ENCODE peak calls at places on chromosomes 5 and 9, in four cellular contexts. One of them, this sample, is unnamed.

GRCh38 chr9:113343732-113344231 is 3.7 kb upstream of the WDR31 start:
- DNase-seq in K562: no peak
- DNase-seq in H1: no peak
- DNase-seq in HepG2: peak; percentile 47
- DNase-seq in this sample: no peak

GRCh38 chr5:112762113-112762810 is 24.6 kb downstream of the APC start:
- DNase-seq in K562: no peak
- DNase-seq in H1: no peak
- DNase-seq in HepG2: no peak
- DNase-seq in this sample: no peak

GRCh38 chr5:125093776-125094175 is 347.3 kb upstream of the ZNF608 start:
- DNase-seq in K562: no peak
- DNase-seq in H1: no peak
- DNase-seq in HepG2: no peak
- DNase-seq in this sample: peak; percentile 12

GRCh38 chr5:149486726-149487635 is 64.3 kb downstream of the CSNK1A1 start:
- DNase-seq in K562: no peak
- DNase-seq in H1: peak; percentile 38
- DNase-seq in HepG2: peak; percentile 61
- DNase-seq in this sample: no peak

GRCh38 chr5:77629553-77630245 is 8.8 kb downstream of the OTP start:
- DNase-seq in K562: no peak
- DNase-seq in H1: peak; percentile 81
- DNase-seq in HepG2: no peak
- DNase-seq in this sample: no peak

GRCh38 chr5:168031614-168032013 is 259.8 kb upstream of the WWC1 start:
- DNase-seq in K562: no peak
- DNase-seq in H1: no peak
- DNase-seq in HepG2: no peak
- DNase-seq in this sample: no peak

GRCh38 chr5:98415663-98416062 is 357.8 kb upstream of the RGMB start:
- DNase-seq in K562: no peak
- DNase-seq in H1: no peak
- DNase-seq in HepG2: no peak
- DNase-seq in this sample: no peak

GRCh38 chr5:178394074-178394473 is 161.5 kb upstream of the PHYKPL start:
- DNase-seq in K562: no peak
- DNase-seq in H1: peak; percentile 44
- DNase-seq in HepG2: no peak
- DNase-seq in this sample: no peak

GRCh38 chr5:32312194-32312681 is 501 bp downstream of the MTMR12 start:
- DNase-seq in K562: peak; percentile 49
- DNase-seq in H1: peak; percentile 66
- DNase-seq in HepG2: no peak
- DNase-seq in this sample: peak; percentile 37

GRCh38 chr9:95771556-95772280 is 103.8 kb upstream of the ERCC6L2 start:
- DNase-seq in K562: no peak
- DNase-seq in H1: no peak
- DNase-seq in HepG2: peak; percentile 82
- DNase-seq in this sample: no peak

GRCh38 chr9:99563364-99563763 is 258.3 kb upstream of the NR4A3 start:
- DNase-seq in K562: no peak
- DNase-seq in H1: no peak
- DNase-seq in HepG2: peak; percentile 2
- DNase-seq in this sample: peak; percentile 30

GRCh38 chr5:149938272-149938671 is 6.3 kb downstream of the PDE6A start:
- DNase-seq in K562: no peak
- DNase-seq in H1: no peak
- DNase-seq in HepG2: no peak
- DNase-seq in this sample: peak; percentile 65

GRCh38 chr5:96254980-96255681 is 177.9 kb downstream of the PCSK1 start:
- DNase-seq in K562: no peak
- DNase-seq in H1: no peak
- DNase-seq in HepG2: no peak
- DNase-seq in this sample: peak; percentile 73

GRCh38 chr9:33263936-33264472 is 504 bp downstream of the BAG1 start:
- DNase-seq in K562: no peak
- DNase-seq in H1: no peak
- DNase-seq in HepG2: peak; percentile 10
- DNase-seq in this sample: peak; percentile 57

GRCh38 chr9:33265211-33265885 is 499 bp downstream of the CHMP5 start:
- DNase-seq in K562: no peak
- DNase-seq in H1: no peak
- DNase-seq in HepG2: no peak
- DNase-seq in this sample: no peak

GRCh38 chr9:33260372-33260771 is 4.1 kb downstream of the BAG1 start:
- DNase-seq in K562: no peak
- DNase-seq in H1: no peak
- DNase-seq in HepG2: no peak
- DNase-seq in this sample: no peak

GRCh38 chr9:33264473-33265177 is at the start of the genes BAG1 and CHMP5:
- DNase-seq in K562: peak; percentile 92
- DNase-seq in H1: peak; percentile 99
- DNase-seq in HepG2: peak; percentile 98
- DNase-seq in this sample: peak; percentile 99

DNA sequence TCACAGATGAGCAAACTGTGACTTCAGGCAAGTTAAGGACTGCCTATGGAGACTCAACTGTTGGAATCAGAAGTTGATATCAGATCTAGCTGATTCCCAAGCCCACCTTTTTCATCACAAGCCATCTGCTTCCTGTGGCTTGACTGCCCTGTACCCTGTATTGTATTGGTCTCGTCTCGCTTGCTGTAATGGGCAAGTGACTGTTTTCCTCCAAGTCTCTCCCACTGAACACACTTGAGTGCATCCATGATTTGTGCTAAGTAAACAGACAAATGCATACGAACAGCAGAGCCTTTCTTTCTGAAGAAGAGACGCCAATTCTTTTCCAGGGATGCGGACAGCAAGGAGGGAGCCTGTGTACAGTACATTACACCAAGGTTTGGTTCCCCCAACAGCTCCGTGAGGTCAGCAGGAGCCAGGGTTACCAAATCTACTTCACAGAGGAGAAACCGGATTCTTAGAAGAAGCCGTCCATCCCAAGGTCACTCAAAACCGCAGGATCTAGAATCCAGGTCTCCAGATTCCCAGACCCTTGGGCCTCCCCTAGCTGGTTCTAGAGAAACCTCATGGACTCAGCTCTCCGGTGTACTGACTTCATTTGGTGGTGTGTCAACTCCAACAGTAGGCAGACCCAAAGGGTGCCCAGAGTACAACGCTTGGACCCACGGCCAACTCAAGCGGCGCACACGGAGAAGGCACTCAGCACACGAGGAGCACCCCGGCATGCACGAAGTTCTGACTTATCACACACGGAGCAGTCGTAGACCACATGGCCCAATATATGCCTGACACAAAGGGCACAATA is 1.2 kb downstream of the BAG1 start:
- DNase-seq in K562: no peak
- DNase-seq in H1: no peak
- DNase-seq in HepG2: peak; percentile 18
- DNase-seq in this sample: no peak
- TF ChIP-seq KDM1A in K562: no peak
- TF ChIP-seq KDM1A in H1: no peak
- TF ChIP-seq KDM1A in HepG2: no peak
- TF ChIP-seq KDM1A in this sample: no peak

DNA sequence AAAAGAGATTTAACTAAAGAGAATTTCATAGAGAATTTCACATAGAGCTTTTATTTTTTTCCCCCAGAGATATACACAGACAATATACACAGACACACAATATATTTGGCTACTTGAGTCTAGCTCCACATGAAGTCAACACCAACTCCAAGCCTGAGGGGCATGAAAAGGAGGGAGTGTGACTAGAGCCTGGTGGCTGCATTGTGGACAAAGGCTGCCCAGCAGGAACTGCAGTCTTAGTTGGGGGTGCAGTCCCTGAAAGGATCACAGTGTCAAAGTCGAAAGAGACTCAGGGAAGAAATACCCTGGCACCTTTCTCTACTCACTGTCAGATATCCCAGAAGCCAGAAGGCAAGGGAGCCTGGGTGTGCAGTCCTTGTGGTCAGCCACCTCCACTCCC is 231.6 kb upstream of the RPS23 start:
- DNase-seq in K562: no peak
- DNase-seq in H1: no peak
- DNase-seq in HepG2: no peak
- DNase-seq in this sample: no peak
- H3K4me3 ChIP-seq in K562: no peak overlapping the region
- H3K4me3 ChIP-seq in H1: no peak overlapping the region
- H3K4me3 ChIP-seq in HepG2: no peak overlapping the region
- H3K4me3 ChIP-seq in this sample: no peak overlapping the region

GRCh38 chr9:97600531-97601227 is 32.5 kb downstream of the TSTD2 start:
- DNase-seq in K562: no peak
- DNase-seq in H1: no peak
- DNase-seq in HepG2: no peak
- DNase-seq in this sample: no peak

GRCh38 chr9:97601228-97601898 is 31.8 kb downstream of the TSTD2 start:
- DNase-seq in K562: no peak
- DNase-seq in H1: no peak
- DNase-seq in HepG2: no peak
- DNase-seq in this sample: no peak

GRCh38 chr9:97599447-97599846 is 33.7 kb downstream of the TSTD2 start:
- DNase-seq in K562: no peak
- DNase-seq in H1: no peak
- DNase-seq in HepG2: no peak
- DNase-seq in this sample: no peak

GRCh38 chr9:97602430-97602829 is 30.7 kb downstream of the TSTD2 start:
- DNase-seq in K562: no peak
- DNase-seq in H1: no peak
- DNase-seq in HepG2: no peak
- DNase-seq in this sample: no peak

DNA sequence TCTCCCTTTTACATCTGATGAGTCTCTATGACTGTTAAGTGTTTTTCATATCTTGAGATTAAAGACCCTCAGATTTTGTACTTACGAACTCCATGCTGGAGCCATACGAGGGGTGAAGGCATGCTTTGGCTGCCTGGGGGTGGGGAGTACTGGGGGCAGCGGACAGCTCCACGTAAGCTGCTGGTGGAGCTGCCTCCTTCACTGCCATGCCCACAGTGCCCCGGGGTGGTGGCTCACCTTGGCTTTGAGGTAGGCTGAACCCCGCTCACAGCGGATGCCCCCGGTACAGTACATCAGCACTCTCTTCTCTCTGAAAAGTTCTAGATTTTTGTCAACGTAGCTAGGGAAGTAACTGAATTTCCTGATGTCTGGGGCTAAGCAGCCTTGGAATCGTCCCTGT is 27.9 kb downstream of the TSTD2 start:
- DNase-seq in K562: no peak
- DNase-seq in H1: no peak
- DNase-seq in HepG2: no peak
- DNase-seq in this sample: no peak
- H3K27ac ChIP-seq in K562: no peak overlapping the region
- H3K27ac ChIP-seq in H1: no peak overlapping the region
- H3K27ac ChIP-seq in HepG2: no peak overlapping the region
- H3K27ac ChIP-seq in this sample: no peak overlapping the region

DNA sequence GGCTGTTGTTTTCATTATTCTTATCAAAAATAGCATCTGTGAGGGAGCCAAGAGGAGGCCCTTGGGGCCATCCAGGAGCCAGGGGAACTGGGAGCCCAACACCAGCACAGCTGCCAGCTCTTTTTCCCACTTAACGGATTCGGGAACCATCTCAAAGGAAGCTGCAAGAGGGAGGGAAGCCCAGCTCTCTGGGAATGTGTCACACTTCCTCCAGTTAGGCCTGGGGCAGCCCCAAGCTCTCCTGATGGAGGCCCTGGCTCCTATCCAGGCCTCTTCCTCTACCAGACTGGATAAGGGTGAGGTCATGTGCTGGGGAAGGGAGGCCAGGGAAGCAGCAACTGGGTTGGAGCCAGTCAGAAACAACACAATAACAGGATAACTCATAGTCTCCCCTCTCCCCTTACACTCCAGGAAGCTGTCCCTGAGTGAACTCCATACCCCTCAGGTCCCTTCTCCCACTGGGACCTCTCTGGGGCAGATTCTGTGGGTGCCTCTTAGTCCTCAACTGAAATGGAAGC is 12.7 kb downstream of the CSF2 start:
- DNase-seq in K562: peak; percentile 49
- DNase-seq in H1: no peak
- DNase-seq in HepG2: no peak
- DNase-seq in this sample: peak; percentile 30
- TF ChIP-seq KDM1A in K562: no peak
- TF ChIP-seq KDM1A in H1: no peak
- TF ChIP-seq KDM1A in HepG2: no peak
- TF ChIP-seq KDM1A in this sample: no peak

GRCh38 chr5:43309122-43309521 is 4.1 kb downstream of the HMGCS1 start:
- DNase-seq in K562: no peak
- DNase-seq in H1: no peak
- DNase-seq in HepG2: no peak
- DNase-seq in this sample: no peak
- H3K4me3 ChIP-seq in K562: no peak overlapping the region
- H3K4me3 ChIP-seq in H1: no peak overlapping the region
- H3K4me3 ChIP-seq in HepG2: no peak overlapping the region
- H3K4me3 ChIP-seq in this sample: no peak overlapping the region

This sample was measured in A549.